ENCODE peak calls at places on chromosomes 2 and 18, in seven cellular contexts. K, S, Z, W, V, Q and R are unnamed samples.

GRCh38 chr2:204578928-204579598 is 33.8 kb downstream of the PARD3B start:
- DNase-seq in Q (no peak), K (no peak), V (no peak), W (no peak), Z (no peak), S (no peak), R (no peak)

GRCh38 chr2:228615501-228615900 is 434.0 kb upstream of the SPHKAP start:
- DNase-seq in V (no peak), K (no peak), W (no peak), Q (no peak), Z (no peak), S (no peak), R (no peak)

GRCh38 chr18:60668583-60668982 is 296.0 kb upstream of the MC4R start:
- DNase-seq in K (no peak), S (peak), V (no peak), W (no peak), Q (no peak), Z (no peak), R (no peak)

GRCh38 chr18:42636309-42636708 is 479.2 kb downstream of the RIT2 start:
- DNase-seq in W (no peak), S (no peak), Z (no peak), Q (no peak), K (no peak), V (no peak), R (no peak)

GRCh38 chr18:42028232-42028832 is 73.3 kb downstream of the PIK3C3 start:
- DNase-seq in Z (no peak), K (no peak), W (no peak), S (peak), V (peak), Q (peak), R (no peak)

GRCh38 chr2:67486041-67486796 is 89.1 kb downstream of the ETAA1 start:
- DNase-seq in K (peak), V (no peak), S (no peak), Z (no peak), W (no peak), Q (peak), R (no peak)

GRCh38 chr2:182366625-182367024 is 60.2 kb downstream of the PDE1A start:
- DNase-seq in W (no peak), V (no peak), Z (no peak), K (no peak), S (peak), Q (no peak), R (no peak)

GRCh38 chr2:101830146-101830545 is 132.6 kb downstream of the MAP4K4 start:
- DNase-seq in W (no peak), K (no peak), S (peak), Q (no peak), V (no peak), Z (no peak), R (no peak)